ENCODE peak calls at places on chromosomes 4 and X, in five cellular contexts. P is GM12878; L is left ventricle myocardium inferior; N is nephron progenitor cell; U is CD8-positive, alpha-beta T cell. C is an unnamed sample.

GRCh38 chr4:141130947-141131545 is 2.2 kb downstream of the RNF150 start:
- DNase-seq in U (no peak), L (no peak), P (no peak), N (no peak), C (no peak)

GRCh38 chrX:54481751-54482150 is 14.3 kb downstream of the FGD1 start:
- DNase-seq in N (no peak), U (no peak), L (no peak), P (no peak), C (no peak)

GRCh38 chrX:17028381-17028780 is 81.9 kb downstream of the REPS2 start:
- DNase-seq in P (no peak), U (no peak), L (no peak), N (no peak), C (no peak)

GRCh38 chr4:76200771-76201224 is 12.8 kb downstream of the SCARB2 start:
- DNase-seq in U (no peak), P (no peak), L (no peak), N (no peak), C (no peak)

GRCh38 chrX:31266172-31267076 is 194.6 kb upstream of the FTHL17 start:
- DNase-seq in U (no peak), L (peak), P (no peak), N (peak), C (peak)

GRCh38 chrX:121008920-121009319 is 23.4 kb upstream of the CT47A1 start:
- DNase-seq in P (no peak), N (no peak), L (no peak), U (no peak), C (no peak)

GRCh38 chr4:152896819-152897218 is 39.3 kb upstream of the FHDC1 start:
- DNase-seq in P (no peak), N (no peak), L (no peak), U (no peak), C (no peak)

GRCh38 chrX:2450681-2451080 is 50.1 kb downstream of the DHRSX start:
- DNase-seq in N (no peak), P (no peak), L (no peak), U (no peak), C (no peak)

GRCh38 chrX:107715331-107716044 is 60.1 kb downstream of the TSC22D3 start:
- DNase-seq in P (no peak), N (no peak), L (no peak), U (peak), C (no peak)

GRCh38 chr4:6917445-6918241 is 8.0 kb downstream of the TBC1D14 start:
- DNase-seq in N (peak), L (peak), U (no peak), P (no peak), C (peak)

GRCh38 chrX:15939737-15940136 is 85.1 kb upstream of the AP1S2 start:
- DNase-seq in P (no peak), L (no peak), U (no peak), N (no peak), C (peak)

GRCh38 chr4:121199742-121200561 is 35.8 kb upstream of the TNIP3 start:
- DNase-seq in U (no peak), L (no peak), N (no peak), P (peak), C (peak)

GRCh38 chrX:81195712-81196111 is 6.0 kb downstream of the HMGN5 start:
- DNase-seq in P (no peak), L (peak), U (peak), N (peak), C (no peak)

GRCh38 chrX:35890699-35891098 is 28.8 kb upstream of the CFAP47 start:
- DNase-seq in N (peak), U (no peak), L (no peak), P (no peak), C (peak)

GRCh38 chr4:125187221-125187620 is 127.5 kb upstream of the FAT4 start:
- DNase-seq in P (no peak), L (no peak), U (no peak), N (no peak), C (no peak)

GRCh38 chr4:87843936-87844335 is 11.2 kb downstream of the MEPE start:
- DNase-seq in L (no peak), N (no peak), P (no peak), U (no peak), C (no peak)

GRCh38 chrX:26783512-26784225 is 567.7 kb downstream of the MAGEB5 start:
- DNase-seq in N (peak), U (no peak), P (no peak), L (no peak), C (no peak)

GRCh38 chr4:8238515-8239053 is 31.0 kb upstream of the HTRA3 start:
- DNase-seq in L (no peak), P (no peak), U (no peak), N (peak), C (peak)

GRCh38 chr4:169485791-169486742 is 126.3 kb downstream of the NEK1 start:
- DNase-seq in P (peak), N (peak), L (no peak), U (peak), C (peak)

GRCh38 chr4:146186556-146186955 is 11.0 kb downstream of the LSM6 start:
- DNase-seq in P (no peak), L (no peak), N (no peak), U (no peak), C (no peak)

GRCh38 chr4:110854021-110854678 is 231.3 kb upstream of the PITX2 start:
- DNase-seq in N (no peak), U (no peak), L (no peak), P (no peak), C (no peak)

GRCh38 chr4:42750091-42750490 is 93.2 kb upstream of the ATP8A1 start:
- DNase-seq in U (peak), L (no peak), P (peak), N (no peak), C (no peak)

GRCh38 chr4:123924536-123924935 is 527.9 kb downstream of the SPRY1 start:
- DNase-seq in N (no peak), P (no peak), U (no peak), L (no peak), C (no peak)

GRCh38 chrX:153438522-153438921 is 7.3 kb downstream of the TREX2 start:
- DNase-seq in L (no peak), U (no peak), P (no peak), N (no peak), C (no peak)

GRCh38 chr4:100848865-100849264 is 331.0 kb upstream of the EMCN start:
- DNase-seq in P (no peak), U (no peak), L (no peak), N (no peak), C (no peak)

GRCh38 chrX:155048997-155049619 is 21.8 kb downstream of the CMC4 start:
- DNase-seq in N (peak), U (no peak), P (no peak), L (no peak), C (no peak)

GRCh38 chr4:82450966-82451755 is 20.8 kb downstream of the ENOPH1 start:
- DNase-seq in N (no peak), L (no peak), P (no peak), U (no peak), C (no peak)

GRCh38 chrX:148609766-148610698 is 109.6 kb downstream of the AFF2 start:
- DNase-seq in L (no peak), N (peak), U (no peak), P (peak), C (no peak)

GRCh38 chr4:121330180-121330665 is 50.6 kb downstream of the QRFPR start:
- DNase-seq in L (no peak), P (no peak), N (no peak), U (no peak), C (no peak)

GRCh38 chr4:184826315-184827266 is 823 bp upstream of the ACSL1 start:
- DNase-seq in P (no peak), U (peak), L (peak), N (peak), C (peak)

GRCh38 chr4:664713-665231 is 9.3 kb downstream of the ATP5ME start:
- DNase-seq in P (no peak), N (no peak), L (no peak), U (no peak), C (no peak)

GRCh38 chrX:51834076-51834475 is 59.3 kb upstream of the MAGED1 start:
- DNase-seq in P (no peak), L (no peak), U (no peak), N (no peak), C (no peak)

GRCh38 chr4:112234952-112235609 is 3.5 kb downstream of the AP1AR start:
- DNase-seq in U (no peak), L (no peak), P (peak), N (peak), C (peak)

GRCh38 chrX:120125444-120125843 is 9.7 kb upstream of the RHOXF1 start:
- DNase-seq in U (no peak), N (no peak), P (no peak), L (peak), C (no peak)

GRCh38 chr4:122588453-122589238 is 32.2 kb downstream of the IL21 start:
- DNase-seq in P (no peak), U (no peak), N (no peak), L (no peak), C (no peak)

GRCh38 chr4:106338671-106339070 is 22.3 kb downstream of the AIMP1 start:
- DNase-seq in N (no peak), P (no peak), U (no peak), L (no peak), C (no peak)

GRCh38 chr4:106337916-106338315 is 21.6 kb downstream of the AIMP1 start:
- DNase-seq in L (no peak), N (no peak), U (no peak), P (no peak), C (no peak)

GRCh38 chr4:106334732-106335131 is 18.4 kb downstream of the AIMP1 start:
- DNase-seq in P (no peak), L (no peak), N (no peak), U (no peak), C (no peak)

GRCh38 chr4:106329027-106329618 is 12.8 kb downstream of the AIMP1 start:
- DNase-seq in N (no peak), P (no peak), L (no peak), U (no peak), C (peak)

DNA sequence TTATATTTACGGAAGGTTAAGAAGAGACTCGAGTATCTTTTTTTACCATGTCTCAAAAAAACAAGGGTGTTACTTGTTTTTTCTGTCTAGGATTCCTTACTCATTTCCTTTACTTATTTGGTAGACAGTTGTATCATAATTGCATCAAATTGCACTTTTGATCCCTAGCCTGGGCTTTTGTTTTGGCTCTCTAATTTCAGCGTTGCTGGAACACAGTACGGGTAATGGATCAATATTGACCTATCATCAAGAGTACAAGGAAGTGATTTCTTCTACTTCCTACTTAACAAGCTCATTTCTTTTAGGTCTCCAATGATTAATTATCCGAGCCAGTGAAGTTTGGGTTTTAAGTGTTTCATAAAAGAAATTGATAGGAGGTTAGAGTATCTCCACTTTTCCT is 16.8 kb downstream of the AIMP1 start:
- DNase-seq in U (no peak), N (no peak), L (no peak), P (no peak), C (no peak)
- TF ChIP-seq CTCF in U (no peak), N (no peak), L (no peak), P (no peak), C (no peak)

GRCh38 chrX:12770440-12770839 is 20.8 kb upstream of the PRPS2 start:
- DNase-seq in P (no peak), L (no peak), U (no peak), N (no peak), C (peak)
- TF ChIP-seq CTCF in P (peak), L (peak), U (peak), N (peak), C (peak)

DNA sequence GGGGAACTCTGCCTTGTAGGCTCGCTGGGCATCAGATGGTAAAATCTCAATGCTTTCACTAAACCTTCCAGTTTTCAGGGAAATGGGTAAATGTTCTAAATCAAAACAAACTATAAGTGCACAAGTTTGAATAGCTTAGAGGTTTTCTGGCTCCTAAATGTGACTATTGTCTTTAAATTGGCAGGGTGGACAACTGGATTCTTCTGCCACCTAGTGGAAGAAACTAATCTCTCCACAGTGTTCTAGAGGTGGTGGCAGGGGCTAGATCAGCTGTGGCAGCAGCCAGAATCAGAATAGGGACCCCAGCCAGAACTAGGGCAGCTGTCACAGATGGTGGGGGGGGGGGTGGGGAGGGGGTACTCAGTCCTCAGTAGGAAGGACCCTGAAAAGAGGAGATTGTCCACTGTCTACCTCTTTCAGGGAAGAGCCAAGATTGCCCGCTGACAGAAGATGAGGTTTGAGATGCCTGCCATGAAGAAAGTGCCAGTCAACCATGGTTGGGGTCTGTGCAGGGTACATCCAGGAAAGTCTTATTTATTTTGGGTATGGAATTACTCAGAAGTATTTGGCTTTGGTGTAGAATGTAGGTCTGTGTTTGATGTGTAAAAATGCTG is 201.4 kb downstream of the CCNG2 start:
- DNase-seq in L (no peak), U (no peak), N (peak), P (no peak), C (peak)
- TF ChIP-seq CTCF in L (peak), U (peak), N (peak), P (peak), C (peak)

DNA sequence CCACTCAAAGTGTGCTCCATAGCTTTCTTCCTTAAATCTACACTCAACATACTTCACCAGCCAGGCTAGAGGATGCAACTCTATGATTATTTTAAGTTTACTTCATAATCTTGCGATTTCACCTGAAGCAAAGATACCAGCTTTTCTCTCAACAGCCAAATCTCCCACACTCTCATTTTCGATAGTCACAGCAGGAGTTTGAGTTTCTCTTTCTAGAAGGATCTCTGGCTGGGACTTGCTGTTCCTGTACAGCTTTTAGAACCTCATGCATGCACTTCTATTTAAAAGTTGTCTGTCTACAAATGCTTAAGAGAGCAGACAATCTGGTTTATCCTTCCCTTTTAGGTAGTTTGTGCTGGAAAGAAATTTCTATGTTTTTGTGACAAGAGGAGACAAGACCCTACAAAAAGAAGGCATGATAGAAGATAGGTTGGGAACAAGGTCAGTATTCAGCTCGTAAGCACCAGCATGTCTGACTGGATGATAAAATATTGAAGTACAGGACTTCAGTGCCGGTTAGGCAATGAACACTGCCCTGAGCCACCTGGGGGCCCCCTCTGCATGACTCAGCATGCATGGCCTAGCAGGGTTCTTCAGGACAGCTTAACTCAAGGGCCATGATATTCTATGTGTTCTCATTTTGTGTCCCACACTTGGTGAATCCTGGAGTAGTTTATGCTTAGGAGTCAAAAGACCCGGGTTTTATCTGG is 65.6 kb downstream of the ATXN3L start:
- DNase-seq in L (no peak), U (no peak), N (no peak), P (peak), C (peak)
- TF ChIP-seq CTCF in L (no peak), U (no peak), N (no peak), P (peak), C (peak)

DNA sequence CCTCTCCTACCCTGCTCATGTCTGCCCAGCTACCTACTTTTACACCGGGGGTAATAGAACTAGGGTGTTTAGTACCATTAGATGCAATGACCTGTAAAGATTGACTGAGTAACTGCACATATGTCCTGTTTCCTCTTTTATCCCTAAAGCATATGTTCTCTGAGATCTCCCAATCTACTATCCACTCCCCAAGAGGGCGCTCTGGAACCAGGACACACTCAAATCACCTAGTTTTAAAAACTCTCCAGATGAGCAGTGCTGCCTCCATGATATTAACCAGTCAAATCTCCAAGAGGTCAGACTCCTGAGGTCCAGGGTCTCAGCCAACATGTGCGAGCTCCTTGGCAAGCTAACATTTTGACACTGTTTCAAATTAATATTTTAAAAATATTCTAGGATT is 87.0 kb upstream of the TSPAN5 start:
- DNase-seq in P (no peak), U (no peak), L (no peak), N (no peak), C (no peak)
- TF ChIP-seq CTCF in P (peak), U (no peak), L (peak), N (no peak), C (no peak)

GRCh38 chrX:45513042-45513441 is 312.4 kb upstream of the DIPK2B start:
- DNase-seq in L (no peak), U (no peak), N (no peak), P (no peak), C (no peak)

GRCh38 chrX:45518552-45518951 is 317.9 kb upstream of the DIPK2B start:
- DNase-seq in P (no peak), L (no peak), U (no peak), N (no peak), C (no peak)

GRCh38 chrX:45517090-45517973 is 316.7 kb upstream of the DIPK2B start:
- DNase-seq in U (no peak), P (no peak), N (no peak), L (no peak), C (no peak)

GRCh38 chrX:45515262-45516215 is 314.9 kb upstream of the DIPK2B start:
- DNase-seq in U (no peak), P (no peak), N (no peak), L (no peak), C (peak)
- TF ChIP-seq CTCF in U (no peak), P (peak), N (peak), L (peak), C (peak)

GRCh38 chr4:139860435-139861024 is 194.9 kb downstream of the MGST2 start:
- DNase-seq in N (no peak), L (no peak), P (no peak), U (no peak), C (no peak)

GRCh38 chr4:139857021-139857420 is 191.4 kb downstream of the MGST2 start:
- DNase-seq in U (no peak), N (peak), P (no peak), L (no peak), C (no peak)

GRCh38 chr4:139857977-139858376 is 192.4 kb downstream of the MGST2 start:
- DNase-seq in N (no peak), L (no peak), U (no peak), P (no peak), C (no peak)

GRCh38 chr4:139859876-139860275 is 194.3 kb downstream of the MGST2 start:
- DNase-seq in N (no peak), U (no peak), L (no peak), P (no peak), C (no peak)

DNA sequence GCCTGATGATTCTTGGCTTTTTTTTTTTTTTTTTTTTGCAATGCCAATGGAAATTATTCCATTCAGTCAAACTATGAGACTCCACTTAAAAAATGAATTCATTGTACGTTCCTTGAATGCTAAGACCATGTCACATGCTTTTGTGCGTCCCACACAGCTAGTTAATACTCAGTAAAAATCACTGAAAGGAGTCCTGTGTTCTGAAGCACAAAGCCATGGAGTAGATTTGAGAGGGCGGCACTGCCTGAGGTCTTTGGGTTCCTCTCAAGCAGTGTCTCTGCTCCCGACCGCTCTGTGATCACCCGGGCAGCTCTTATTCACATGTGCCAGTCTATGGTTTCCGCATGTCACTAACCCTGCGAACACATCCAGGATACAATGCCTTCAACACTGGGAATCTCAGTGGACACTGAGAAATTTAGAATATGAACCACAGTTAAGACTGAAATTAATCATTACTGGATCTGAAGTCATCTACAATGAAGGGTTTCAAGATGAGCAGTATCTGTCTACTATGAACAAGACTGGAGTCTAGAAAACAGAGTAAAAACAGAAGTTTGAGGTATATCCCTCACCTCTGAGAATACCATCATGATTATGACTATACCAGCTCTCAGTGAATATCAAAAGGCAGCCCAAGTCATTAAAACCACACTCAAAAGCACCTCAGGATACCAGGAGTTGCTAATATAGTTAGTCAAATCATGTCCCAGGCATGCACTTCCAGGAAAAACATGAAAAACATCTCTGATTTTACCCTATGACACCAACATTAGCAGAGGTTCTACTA is 193.0 kb downstream of the MGST2 start:
- DNase-seq in U (no peak), L (no peak), P (peak), N (no peak), C (peak)
- TF ChIP-seq CTCF in U (no peak), L (no peak), P (no peak), N (no peak), C (no peak)

GRCh38 chr4:16914208-16914607 is 15.8 kb upstream of the LDB2 start:
- DNase-seq in P (no peak), L (no peak), U (no peak), N (no peak), C (no peak)
- TF ChIP-seq CTCF in P (no peak), L (peak), U (no peak), N (no peak), C (no peak)

C was measured in GM10248.